ENCODE peak calls at places on chromosome 9, in eight cellular contexts. P is colonic mucosa, G is adipocyte, B is heart left ventricle, K is epithelial cell of esophagus, U is HFF-Myc, N is GM23248, A is right cardiac atrium. W is an unnamed sample.
A peak's percentile ranks its signal among the peaks of the same experiment; 100 is the strongest.

GRCh38 chr9:97359147-97359546 is 51.7 kb downstream of the CCDC180 start:
- DNase-seq in N (no peak), B (no peak), A (no peak), U (no peak), K (no peak), P (no peak), G (no peak), W (no peak)

GRCh38 chr9:91362212-91362611 is 494 bp upstream of the AUH start:
- DNase-seq in G (no peak), B (no peak), U (no peak), P (no peak), N (no peak), K (no peak), A (no peak), W (no peak)

GRCh38 chr9:125915606-125916005 is 168.4 kb downstream of the PBX3 start:
- DNase-seq in U (no peak), B (no peak), G (no peak), P (no peak), N (no peak), K (no peak), A (no peak), W (no peak)

GRCh38 chr9:129069128-129069824 is 11.6 kb upstream of the DOLPP1 start:
- DNase-seq in U (no peak), K (no peak), A (peak; percentile 74), G (no peak), P (peak; percentile 47), N (no peak), B (peak; percentile 85), W (no peak)

GRCh38 chr9:81116340-81117207 is 572.8 kb downstream of the TLE1 start:
- DNase-seq in U (peak; percentile 5), N (no peak), K (no peak), P (no peak), B (no peak), A (no peak), G (no peak), W (no peak)

GRCh38 chr9:122806661-122807060 is 6.7 kb downstream of the OR1K1 start:
- DNase-seq in U (no peak), G (no peak), N (no peak), K (peak; percentile 8), A (no peak), B (no peak), P (no peak), W (no peak)

GRCh38 chr9:113543286-113544000 is 79.9 kb downstream of the RGS3 start:
- DNase-seq in B (no peak), N (no peak), A (no peak), P (no peak), K (no peak), G (no peak), U (no peak), W (no peak)

GRCh38 chr9:121564861-121565260 is 65.2 kb upstream of the GGTA1 start:
- DNase-seq in B (no peak), U (no peak), G (no peak), A (no peak), N (peak; percentile 25), P (no peak), K (peak; percentile 73), W (no peak)

GRCh38 chr9:36729902-36730301 is 157.2 kb downstream of the MELK start:
- DNase-seq in B (no peak), P (no peak), N (no peak), A (no peak), U (no peak), K (peak; percentile 32), G (no peak), W (no peak)

GRCh38 chr9:107983191-107983603 is 493.6 kb upstream of the KLF4 start:
- DNase-seq in A (no peak), B (no peak), P (peak; percentile 46), U (peak; percentile 11), K (peak; percentile 63), G (peak; percentile 51), N (peak; percentile 91), W (peak; percentile 44)

GRCh38 chr9:137240321-137240840 is 706 bp upstream of the TUBB4B start:
- DNase-seq in K (peak; percentile 65), B (peak; percentile 83), U (no peak), A (peak; percentile 88), P (peak; percentile 81), N (peak; percentile 92), G (peak; percentile 91), W (no peak)
- H3K4me3 ChIP-seq in K (peak overlapping the region; percentile 65), B (peak overlapping the region; percentile 69), U (peak overlapping the region; percentile 57), A (peak overlapping the region; percentile 49), P (peak overlapping the region; percentile 67), N (peak overlapping the region; percentile 78), G (peak overlapping the region; percentile 86), W (peak overlapping the region; percentile 85)

DNA sequence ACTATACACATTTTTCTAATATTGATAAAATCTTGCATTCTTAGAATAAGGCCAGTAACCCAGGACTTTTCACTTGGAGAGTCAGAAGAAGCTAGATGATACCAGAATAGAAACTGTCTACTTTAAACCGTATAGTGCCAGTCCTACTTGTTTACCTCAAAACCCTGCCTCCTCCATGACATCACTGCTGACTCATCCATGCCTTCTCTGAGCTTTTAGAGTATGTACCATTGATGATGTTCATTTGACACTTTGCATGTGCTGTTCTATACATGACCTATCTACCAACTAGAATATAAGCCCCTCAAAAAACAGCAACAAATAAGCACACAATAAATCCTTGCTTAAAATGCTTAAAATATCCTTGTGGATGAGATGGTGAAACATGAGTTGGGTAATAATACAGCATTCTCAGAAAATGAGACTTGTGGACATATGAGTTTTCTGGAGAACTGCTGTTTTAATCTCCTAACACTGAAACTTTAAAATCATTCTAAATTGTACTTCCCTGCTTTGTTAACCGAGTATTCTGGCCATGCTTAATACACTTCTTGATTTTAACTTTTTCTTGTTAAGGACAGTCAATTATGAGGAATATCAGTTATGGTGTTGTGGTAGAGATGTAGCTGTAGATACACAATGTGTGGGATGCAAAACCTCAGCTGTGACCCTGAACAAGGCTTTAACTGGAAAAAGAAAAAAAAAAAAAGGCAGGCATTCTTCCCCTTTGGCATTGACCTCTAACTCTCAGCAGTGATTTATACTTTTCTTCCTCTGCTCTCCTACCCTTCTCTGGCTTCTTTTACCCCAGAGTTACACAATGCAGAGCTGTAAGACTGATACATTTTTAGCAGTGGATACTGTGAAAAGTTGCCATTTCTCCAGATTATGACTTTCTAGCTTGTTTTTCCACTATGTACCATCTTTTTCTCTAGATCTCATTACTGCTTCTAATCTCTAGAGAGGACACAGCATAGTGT is 2.3 kb downstream of the CTNNAL1 start:
- DNase-seq in K (peak; percentile 84), B (no peak), N (peak; percentile 80), G (peak; percentile 83), U (peak; percentile 68), P (no peak), A (no peak), W (no peak)
- H3K4me3 ChIP-seq in K (no peak overlapping the region), B (peak overlapping the region; percentile 89), N (peak overlapping the region; percentile 84), G (peak overlapping the region; percentile 91), U (peak overlapping the region; percentile 88), P (no peak overlapping the region), A (peak overlapping the region; percentile 75), W (peak overlapping the region; percentile 75)

DNA sequence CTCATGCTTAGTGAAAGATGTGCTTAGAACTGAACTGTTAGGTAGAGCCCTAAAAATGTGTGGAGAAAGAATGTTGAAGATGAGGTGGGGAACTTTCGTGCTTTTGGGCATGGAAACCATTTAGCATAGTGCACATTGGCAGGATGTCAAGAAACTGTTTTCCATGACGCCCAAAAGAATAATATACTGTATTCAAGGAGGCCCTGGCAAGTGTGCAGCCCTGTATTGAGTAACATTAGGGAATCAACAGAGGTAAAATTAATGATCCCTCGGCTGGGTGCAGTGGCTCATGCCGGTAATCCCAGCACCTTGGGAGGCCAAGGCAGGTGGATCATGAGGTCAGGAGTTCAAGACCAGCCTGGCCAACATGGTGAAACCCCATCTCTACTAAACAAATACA is 20.9 kb upstream of the PLIN2 start:
- DNase-seq in U (no peak), B (no peak), P (no peak), G (peak; percentile 34), K (no peak), A (no peak), N (no peak), W (no peak)
- H3K4me3 ChIP-seq in U (no peak overlapping the region), B (no peak overlapping the region), P (no peak overlapping the region), G (no peak overlapping the region), K (no peak overlapping the region), A (no peak overlapping the region), N (no peak overlapping the region), W (no peak overlapping the region)

GRCh38 chr9:109320338-109320733 is 523 bp downstream of the EPB41L4B start:
- DNase-seq in P (no peak), G (peak; percentile 47), B (no peak), A (no peak), U (no peak), K (no peak), N (peak; percentile 54), W (no peak)
- H3K4me3 ChIP-seq in P (no peak overlapping the region), G (no peak overlapping the region), B (no peak overlapping the region), A (peak overlapping the region; percentile 90), U (no peak overlapping the region), K (no peak overlapping the region), N (no peak overlapping the region), W (no peak overlapping the region)